ENCODE peak calls at places on chromosomes 7 and 10, in seven cellular contexts. One of them, this sample, is unnamed.

GRCh38 chr10:3111626-3112220 is 44.4 kb downstream of the PFKP start:
- DNase-seq in RWPE1: no peak
- DNase-seq in hippocampal formation: no peak
- DNase-seq in T-helper 2 cell: no peak
- DNase-seq in MCF 10A: no peak
- DNase-seq in anterior cingulate cortex: no peak
- DNase-seq in NCI-H460: no peak
- DNase-seq in this sample: no peak

GRCh38 chr10:100895346-100895745 is 17.4 kb upstream of the SLF2 start:
- DNase-seq in anterior cingulate cortex: no peak
- DNase-seq in T-helper 2 cell: no peak
- DNase-seq in hippocampal formation: no peak
- DNase-seq in MCF 10A: no peak
- DNase-seq in NCI-H460: no peak
- DNase-seq in RWPE1: no peak
- DNase-seq in this sample: no peak

GRCh38 chr7:131800008-131800407 is 243.6 kb upstream of the PODXL start:
- DNase-seq in hippocampal formation: no peak
- DNase-seq in RWPE1: no peak
- DNase-seq in NCI-H460: no peak
- DNase-seq in T-helper 2 cell: no peak
- DNase-seq in anterior cingulate cortex: no peak
- DNase-seq in MCF 10A: no peak
- DNase-seq in this sample: no peak

GRCh38 chr10:22977751-22978150 is 49.9 kb downstream of the ARMC3 start:
- DNase-seq in NCI-H460: no peak
- DNase-seq in anterior cingulate cortex: no peak
- DNase-seq in hippocampal formation: peak; percentile 34
- DNase-seq in RWPE1: no peak
- DNase-seq in T-helper 2 cell: no peak
- DNase-seq in MCF 10A: no peak
- DNase-seq in this sample: no peak

GRCh38 chr7:98057157-98057556 is 49.5 kb upstream of the LMTK2 start:
- DNase-seq in NCI-H460: no peak
- DNase-seq in hippocampal formation: no peak
- DNase-seq in MCF 10A: no peak
- DNase-seq in RWPE1: no peak
- DNase-seq in anterior cingulate cortex: no peak
- DNase-seq in T-helper 2 cell: no peak
- DNase-seq in this sample: no peak

GRCh38 chr10:104435822-104436221 is 82.2 kb downstream of the CFAP58 start:
- DNase-seq in RWPE1: peak; percentile 51
- DNase-seq in T-helper 2 cell: no peak
- DNase-seq in MCF 10A: peak; percentile 77
- DNase-seq in NCI-H460: no peak
- DNase-seq in anterior cingulate cortex: no peak
- DNase-seq in hippocampal formation: no peak
- DNase-seq in this sample: no peak

GRCh38 chr10:72487521-72487920 is 132.8 kb upstream of the DNAJB12 start:
- DNase-seq in hippocampal formation: no peak
- DNase-seq in anterior cingulate cortex: no peak
- DNase-seq in NCI-H460: no peak
- DNase-seq in MCF 10A: no peak
- DNase-seq in T-helper 2 cell: no peak
- DNase-seq in RWPE1: no peak
- DNase-seq in this sample: no peak

GRCh38 chr7:159027803-159028455 is 116.7 kb downstream of the VIPR2 start:
- DNase-seq in hippocampal formation: no peak
- DNase-seq in T-helper 2 cell: no peak
- DNase-seq in NCI-H460: peak; percentile 56
- DNase-seq in RWPE1: peak; percentile 53
- DNase-seq in MCF 10A: peak; percentile 69
- DNase-seq in anterior cingulate cortex: no peak
- DNase-seq in this sample: no peak

GRCh38 chr7:1368150-1368681 is 91.1 kb downstream of the MICALL2 start:
- DNase-seq in anterior cingulate cortex: no peak
- DNase-seq in hippocampal formation: no peak
- DNase-seq in RWPE1: no peak
- DNase-seq in MCF 10A: no peak
- DNase-seq in T-helper 2 cell: no peak
- DNase-seq in NCI-H460: no peak
- DNase-seq in this sample: no peak

GRCh38 chr7:100171087-100171681 is 2.8 kb upstream of the GAL3ST4 start:
- DNase-seq in NCI-H460: no peak
- DNase-seq in hippocampal formation: no peak
- DNase-seq in T-helper 2 cell: no peak
- DNase-seq in RWPE1: no peak
- DNase-seq in MCF 10A: no peak
- DNase-seq in anterior cingulate cortex: no peak
- DNase-seq in this sample: no peak

GRCh38 chr7:1850976-1851571 is 181.0 kb downstream of the ELFN1 start:
- DNase-seq in T-helper 2 cell: no peak
- DNase-seq in RWPE1: no peak
- DNase-seq in anterior cingulate cortex: no peak
- DNase-seq in NCI-H460: no peak
- DNase-seq in hippocampal formation: no peak
- DNase-seq in MCF 10A: no peak
- DNase-seq in this sample: no peak

GRCh38 chr10:96357038-96357620 is 1.7 kb downstream of the OPALIN start:
- DNase-seq in hippocampal formation: peak; percentile 90
- DNase-seq in NCI-H460: no peak
- DNase-seq in T-helper 2 cell: no peak
- DNase-seq in RWPE1: no peak
- DNase-seq in MCF 10A: no peak
- DNase-seq in anterior cingulate cortex: no peak
- DNase-seq in this sample: peak; percentile 53

GRCh38 chr7:44564606-44565005 is 9.1 kb downstream of the DDX56 start:
- DNase-seq in NCI-H460: no peak
- DNase-seq in anterior cingulate cortex: no peak
- DNase-seq in T-helper 2 cell: no peak
- DNase-seq in RWPE1: no peak
- DNase-seq in hippocampal formation: no peak
- DNase-seq in MCF 10A: no peak
- DNase-seq in this sample: no peak

GRCh38 chr10:116215651-116216050 is 57.4 kb downstream of the GFRA1 start:
- DNase-seq in RWPE1: no peak
- DNase-seq in anterior cingulate cortex: no peak
- DNase-seq in MCF 10A: no peak
- DNase-seq in T-helper 2 cell: no peak
- DNase-seq in NCI-H460: no peak
- DNase-seq in hippocampal formation: no peak
- DNase-seq in this sample: no peak

GRCh38 chr7:29877196-29877595 is 70.9 kb downstream of the WIPF3 start:
- DNase-seq in anterior cingulate cortex: no peak
- DNase-seq in T-helper 2 cell: no peak
- DNase-seq in NCI-H460: no peak
- DNase-seq in MCF 10A: no peak
- DNase-seq in RWPE1: no peak
- DNase-seq in hippocampal formation: no peak
- DNase-seq in this sample: no peak

GRCh38 chr7:46972205-46972604 is 609.7 kb downstream of the TNS3 start:
- DNase-seq in T-helper 2 cell: no peak
- DNase-seq in anterior cingulate cortex: no peak
- DNase-seq in RWPE1: peak; percentile 50
- DNase-seq in NCI-H460: peak; percentile 36
- DNase-seq in hippocampal formation: no peak
- DNase-seq in MCF 10A: peak; percentile 62
- DNase-seq in this sample: no peak

GRCh38 chr7:127189885-127190284 is 62.9 kb downstream of the GRM8 start:
- DNase-seq in NCI-H460: no peak
- DNase-seq in MCF 10A: no peak
- DNase-seq in T-helper 2 cell: no peak
- DNase-seq in hippocampal formation: peak; percentile 31
- DNase-seq in anterior cingulate cortex: no peak
- DNase-seq in RWPE1: no peak
- DNase-seq in this sample: peak; percentile 2

GRCh38 chr10:78742730-78743615 is 325.8 kb upstream of the ZMIZ1 start:
- DNase-seq in MCF 10A: no peak
- DNase-seq in RWPE1: no peak
- DNase-seq in anterior cingulate cortex: no peak
- DNase-seq in T-helper 2 cell: peak; percentile 17
- DNase-seq in NCI-H460: no peak
- DNase-seq in hippocampal formation: no peak
- DNase-seq in this sample: no peak

GRCh38 chr7:2046581-2047271 is 186.0 kb downstream of the MAD1L1 start:
- DNase-seq in RWPE1: no peak
- DNase-seq in hippocampal formation: no peak
- DNase-seq in T-helper 2 cell: no peak
- DNase-seq in anterior cingulate cortex: no peak
- DNase-seq in NCI-H460: no peak
- DNase-seq in MCF 10A: no peak
- DNase-seq in this sample: no peak

GRCh38 chr10:15419279-15419874 is 48.3 kb upstream of the FAM171A1 start:
- DNase-seq in hippocampal formation: no peak
- DNase-seq in NCI-H460: peak; percentile 24
- DNase-seq in MCF 10A: peak; percentile 60
- DNase-seq in anterior cingulate cortex: no peak
- DNase-seq in RWPE1: no peak
- DNase-seq in T-helper 2 cell: peak; percentile 25
- DNase-seq in this sample: no peak

GRCh38 chr7:157702311-157703023 is 365.7 kb downstream of the DNAJB6 start:
- DNase-seq in MCF 10A: no peak
- DNase-seq in RWPE1: no peak
- DNase-seq in hippocampal formation: no peak
- DNase-seq in anterior cingulate cortex: no peak
- DNase-seq in NCI-H460: no peak
- DNase-seq in T-helper 2 cell: no peak
- DNase-seq in this sample: no peak

GRCh38 chr7:103795787-103796186 is 193.7 kb downstream of the RELN start:
- DNase-seq in hippocampal formation: no peak
- DNase-seq in T-helper 2 cell: no peak
- DNase-seq in anterior cingulate cortex: no peak
- DNase-seq in MCF 10A: no peak
- DNase-seq in NCI-H460: no peak
- DNase-seq in RWPE1: no peak
- DNase-seq in this sample: no peak

GRCh38 chr7:157018328-157018996 is 8.0 kb upstream of the MNX1 start:
- DNase-seq in anterior cingulate cortex: no peak
- DNase-seq in RWPE1: no peak
- DNase-seq in NCI-H460: no peak
- DNase-seq in hippocampal formation: no peak
- DNase-seq in MCF 10A: no peak
- DNase-seq in T-helper 2 cell: no peak
- DNase-seq in this sample: no peak

GRCh38 chr7:121872831-121873764 is at the start of gene PTPRZ1:
- DNase-seq in anterior cingulate cortex: peak; percentile 20
- DNase-seq in MCF 10A: peak; percentile 23
- DNase-seq in RWPE1: peak; percentile 41
- DNase-seq in T-helper 2 cell: peak; percentile 8
- DNase-seq in NCI-H460: no peak
- DNase-seq in hippocampal formation: no peak
- DNase-seq in this sample: peak; percentile 15

GRCh38 chr7:88789480-88790064 is 6.0 kb downstream of the TEX47 start:
- DNase-seq in RWPE1: peak; percentile 18
- DNase-seq in hippocampal formation: peak; percentile 3
- DNase-seq in NCI-H460: peak; percentile 28
- DNase-seq in T-helper 2 cell: peak; percentile 2
- DNase-seq in MCF 10A: peak; percentile 38
- DNase-seq in anterior cingulate cortex: no peak
- DNase-seq in this sample: no peak

GRCh38 chr10:104447331-104447730 is 93.7 kb downstream of the CFAP58 start:
- DNase-seq in MCF 10A: peak; percentile 24
- DNase-seq in RWPE1: no peak
- DNase-seq in NCI-H460: no peak
- DNase-seq in hippocampal formation: no peak
- DNase-seq in anterior cingulate cortex: no peak
- DNase-seq in T-helper 2 cell: no peak
- DNase-seq in this sample: no peak

GRCh38 chr10:91226093-91226492 is 5.6 kb downstream of the PCGF5 start:
- DNase-seq in anterior cingulate cortex: no peak
- DNase-seq in NCI-H460: no peak
- DNase-seq in MCF 10A: no peak
- DNase-seq in RWPE1: no peak
- DNase-seq in hippocampal formation: no peak
- DNase-seq in T-helper 2 cell: no peak
- DNase-seq in this sample: no peak

GRCh38 chr7:108385834-108386422 is 70.3 kb downstream of the NRCAM start:
- DNase-seq in NCI-H460: no peak
- DNase-seq in T-helper 2 cell: no peak
- DNase-seq in hippocampal formation: no peak
- DNase-seq in MCF 10A: no peak
- DNase-seq in RWPE1: no peak
- DNase-seq in anterior cingulate cortex: no peak
- DNase-seq in this sample: no peak